ENCODE peak calls at places on chromosomes 12 and 14, in eight cellular contexts. S is esophagus squamous epithelium, R is A549, Q is HCT116, G is HepG2, F is body of pancreas, Z is prostate gland, M is stomach. J is an unnamed sample.
A peak's percentile ranks its signal among the peaks of the same experiment; 100 is the strongest.

GRCh38 chr14:63893701-63894458 is 41.1 kb downstream of the SYNE2 start:
- DNase-seq in M (peak; percentile 29), G (no peak), R (no peak), Q (no peak), Z (peak; percentile 23), S (no peak), F (peak; percentile 53), J (peak; percentile 13)

GRCh38 chr12:47383942-47384341 is 304.2 kb upstream of the AMIGO2 start:
- DNase-seq in F (no peak), G (no peak), R (no peak), Z (no peak), Q (no peak), M (no peak), S (no peak), J (no peak)

GRCh38 chr12:111313833-111314259 is 55.0 kb downstream of the PHETA1 start:
- DNase-seq in M (peak; percentile 70), R (peak; percentile 95), G (peak; percentile 59), S (no peak), F (peak; percentile 69), Q (peak; percentile 63), Z (peak; percentile 57), J (peak; percentile 94)

GRCh38 chr12:45586486-45586885 is 143.0 kb upstream of the ARID2 start:
- DNase-seq in Z (no peak), M (no peak), R (no peak), F (no peak), Q (no peak), S (no peak), G (no peak), J (no peak)

GRCh38 chr14:61280526-61281185 is 482 bp downstream of the TMEM30B start:
- DNase-seq in M (peak; percentile 74), S (no peak), R (peak; percentile 68), F (peak; percentile 77), G (no peak), Q (no peak), Z (peak; percentile 66), J (no peak)

GRCh38 chr14:103023881-103024473 is 33.4 kb downstream of the CDC42BPB start:
- DNase-seq in Z (no peak), Q (no peak), M (no peak), F (no peak), G (no peak), R (no peak), S (no peak), J (peak; percentile 65)

GRCh38 chr14:96252323-96253052 is 3.5 kb upstream of the BDKRB1 start:
- DNase-seq in Z (no peak), S (no peak), R (no peak), M (no peak), G (no peak), Q (no peak), F (no peak), J (no peak)

GRCh38 chr12:113709456-113709855 is 237.8 kb upstream of the LHX5 start:
- DNase-seq in F (no peak), Z (no peak), S (no peak), Q (no peak), G (no peak), R (no peak), M (no peak), J (no peak)

GRCh38 chr12:103705927-103706326 is 118.9 kb downstream of the STAB2 start:
- DNase-seq in M (no peak), G (peak; percentile 10), S (no peak), R (peak; percentile 28), Q (peak; percentile 6), Z (no peak), F (no peak), J (no peak)

GRCh38 chr14:75334191-75335051 is 55.8 kb downstream of the FOS start:
- DNase-seq in F (peak; percentile 39), R (no peak), Q (no peak), G (no peak), M (peak; percentile 42), S (no peak), Z (no peak), J (no peak)

GRCh38 chr12:14775652-14776020 is 27.6 kb downstream of the WBP11 start:
- DNase-seq in G (no peak), Q (no peak), M (no peak), F (no peak), Z (no peak), R (no peak), S (no peak), J (no peak)

GRCh38 chr12:100672075-100672592 is 98.7 kb downstream of the GAS2L3 start:
- DNase-seq in S (no peak), G (peak; percentile 24), Q (no peak), Z (no peak), F (no peak), M (no peak), R (peak; percentile 21), J (peak; percentile 23)

GRCh38 chr14:22432348-22432976 is 156.6 kb downstream of the DAD1 start:
- DNase-seq in R (peak; percentile 41), Z (peak; percentile 68), S (no peak), Q (peak; percentile 13), G (no peak), M (peak; percentile 65), F (peak; percentile 74), J (peak; percentile 42)

GRCh38 chr14:76761198-76761848 is at the start of gene VASH1:
- DNase-seq in Q (peak; percentile 15), F (peak; percentile 47), M (peak; percentile 58), G (no peak), R (peak; percentile 83), S (no peak), Z (peak; percentile 10), J (peak; percentile 87)

GRCh38 chr14:102768223-102769048 is 8.8 kb upstream of the TRAF3 start:
- DNase-seq in R (no peak), G (no peak), Z (no peak), M (no peak), F (no peak), S (no peak), Q (no peak), J (no peak)

GRCh38 chr12:65656904-65657351 is 167.4 kb upstream of the HMGA2 start:
- DNase-seq in G (no peak), Z (no peak), F (no peak), R (peak; percentile 45), Q (peak; percentile 97), S (no peak), M (no peak), J (no peak)

GRCh38 chr12:65654230-65654629 is 170.1 kb upstream of the HMGA2 start:
- DNase-seq in Q (no peak), F (no peak), R (no peak), S (no peak), Z (no peak), G (no peak), M (no peak), J (no peak)

GRCh38 chr12:65653321-65653720 is 171.0 kb upstream of the HMGA2 start:
- DNase-seq in S (no peak), Q (no peak), R (no peak), Z (no peak), G (no peak), F (no peak), M (no peak), J (no peak)

GRCh38 chr12:65656156-65656885 is 168.0 kb upstream of the HMGA2 start:
- DNase-seq in Q (no peak), S (no peak), M (no peak), G (no peak), R (no peak), F (no peak), Z (no peak), J (no peak)

GRCh38 chr12:65655074-65655493 is 169.2 kb upstream of the HMGA2 start:
- DNase-seq in Q (no peak), F (no peak), G (no peak), M (no peak), R (no peak), Z (no peak), S (no peak), J (no peak)
- TF ChIP-seq POLR2A in Q (no peak), F (no peak), G (no peak), M (no peak), R (no peak), Z (no peak), S (no peak), J (no peak)

DNA sequence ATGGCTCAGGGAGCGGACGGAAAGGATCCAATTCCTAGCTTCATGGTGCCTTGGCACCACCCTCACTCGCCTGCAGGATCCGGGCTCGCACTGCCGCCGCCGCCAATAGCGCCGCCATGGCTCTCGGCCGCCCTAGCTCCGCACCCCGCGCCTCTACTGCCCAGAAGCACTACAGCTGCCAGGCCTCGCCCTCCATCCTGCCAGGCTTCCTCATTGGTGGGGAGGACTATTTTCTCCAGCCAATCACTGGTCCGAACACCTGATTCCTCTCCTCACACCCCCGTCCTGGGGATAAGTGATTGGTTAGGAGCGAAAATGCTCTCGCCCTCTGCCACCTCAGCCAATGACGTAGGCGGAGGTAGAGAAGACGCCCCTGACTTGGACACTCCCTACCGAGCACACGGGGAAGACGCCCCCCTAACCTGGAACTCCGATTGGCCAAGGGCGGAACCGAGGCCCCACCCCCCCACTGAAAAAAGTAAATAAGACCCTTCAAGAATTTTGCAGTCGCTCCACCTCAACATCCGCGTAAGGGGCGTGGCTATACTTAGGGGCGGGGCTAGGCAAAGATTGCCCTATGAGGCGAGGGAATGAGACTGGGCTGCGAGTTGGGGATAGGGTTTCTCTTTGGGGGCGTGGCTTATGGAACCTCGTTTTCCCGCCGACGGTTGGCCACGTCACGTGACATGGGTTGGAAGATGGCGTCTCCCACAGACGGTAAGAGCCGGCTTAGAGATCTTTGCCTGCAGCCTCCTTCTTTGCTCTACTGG is at the start of the genes ALDH6A1 and LIN52:
- DNase-seq in Q (peak; percentile 100), M (peak; percentile 99), R (peak; percentile 100), G (peak; percentile 100), S (peak; percentile 93), Z (peak; percentile 100), F (peak; percentile 100), J (peak; percentile 85)
- TF ChIP-seq POLR2A in Q (peak; percentile 39), M (peak; percentile 17), R (peak; percentile 52), G (peak; percentile 89), S (peak; percentile 94), Z (peak; percentile 98), F (peak; percentile 98), J (peak; percentile 46)

GRCh38 chr12:109053382-109054123 is 1.2 kb downstream of the USP30 start:
- DNase-seq in Z (no peak), F (no peak), Q (no peak), G (peak; percentile 49), S (no peak), R (no peak), M (no peak), J (no peak)
- TF ChIP-seq POLR2A in Z (no peak), F (no peak), Q (no peak), G (no peak), S (no peak), R (no peak), M (no peak), J (no peak)

DNA sequence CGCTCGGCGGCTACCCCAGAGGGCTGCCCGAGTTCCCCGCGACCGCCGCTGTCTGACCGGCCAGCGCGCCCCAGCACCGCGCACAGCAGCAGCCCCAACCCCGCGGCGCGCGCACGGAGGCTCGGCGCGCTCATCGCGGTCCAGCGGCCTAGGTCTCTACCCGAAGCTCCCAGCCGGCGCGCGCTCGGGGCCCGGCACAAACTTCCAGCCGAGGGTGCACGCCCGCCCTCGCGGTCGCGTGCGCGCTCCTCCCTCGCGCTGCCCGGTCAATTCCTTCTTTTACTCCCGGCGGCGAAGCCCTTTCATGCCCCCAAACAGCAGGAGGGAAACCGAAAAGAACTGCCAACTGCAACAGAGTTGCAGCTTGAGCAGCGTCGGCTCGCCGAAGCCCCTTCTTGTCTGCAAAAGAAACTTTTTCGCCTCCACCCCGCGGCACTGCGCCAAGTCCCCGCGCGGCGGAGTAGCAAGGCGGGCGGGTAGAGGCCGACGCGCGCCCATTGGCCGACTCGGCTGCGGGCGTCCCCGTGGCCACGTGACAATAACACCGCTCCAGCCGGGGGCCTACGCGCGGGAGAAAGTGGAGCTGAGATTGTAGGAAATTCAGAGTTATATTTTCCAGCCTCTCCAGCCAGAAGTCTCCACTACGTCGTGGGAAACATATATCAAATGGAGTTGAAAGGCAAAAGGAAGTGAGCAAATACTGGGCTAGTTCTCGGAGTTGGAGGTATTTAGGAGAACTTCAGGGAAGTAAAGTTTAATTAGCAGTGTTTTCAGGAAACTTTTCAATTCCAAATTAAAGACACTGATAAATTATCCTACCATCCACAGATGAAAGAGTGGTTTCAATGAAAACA is at the start of gene LRIG3:
- DNase-seq in S (no peak), Z (peak; percentile 86), Q (peak; percentile 59), F (peak; percentile 88), R (peak; percentile 85), G (peak; percentile 76), M (peak; percentile 91), J (peak; percentile 76)
- TF ChIP-seq POLR2A in S (peak; percentile 67), Z (peak; percentile 42), Q (no peak), F (peak; percentile 72), R (peak; percentile 28), G (peak; percentile 62), M (no peak), J (peak; percentile 12)